ENCODE peak calls at places on chromosomes 6 and 20, in four cellular contexts. One of them, this sample, is unnamed.

GRCh38 chr20:17964073-17964472 is 4.5 kb downstream of the SNX5 start:
- DNase-seq in fibroblast of pulmonary artery: no peak
- DNase-seq in gastrocnemius medialis: no peak
- DNase-seq in foreskin fibroblast: no peak
- DNase-seq in this sample: no peak

GRCh38 chr6:14180609-14181008 is 63.0 kb downstream of the CD83 start:
- DNase-seq in fibroblast of pulmonary artery: no peak
- DNase-seq in gastrocnemius medialis: no peak
- DNase-seq in foreskin fibroblast: no peak
- DNase-seq in this sample: no peak

GRCh38 chr6:134849920-134850447 is 99.9 kb downstream of the ALDH8A1 start:
- DNase-seq in fibroblast of pulmonary artery: no peak
- DNase-seq in gastrocnemius medialis: no peak
- DNase-seq in foreskin fibroblast: no peak
- DNase-seq in this sample: no peak

GRCh38 chr20:64130271-64130670 is 22.9 kb upstream of the NPBWR2 start:
- DNase-seq in fibroblast of pulmonary artery: no peak
- DNase-seq in gastrocnemius medialis: no peak
- DNase-seq in foreskin fibroblast: no peak
- DNase-seq in this sample: peak; percentile 12

GRCh38 chr6:89050155-89050554 is 30.4 kb upstream of the PNRC1 start:
- DNase-seq in fibroblast of pulmonary artery: peak; percentile 92
- DNase-seq in gastrocnemius medialis: peak; percentile 43
- DNase-seq in foreskin fibroblast: peak; percentile 23
- DNase-seq in this sample: no peak

GRCh38 chr20:3339076-3339475 is 68.4 kb downstream of the DNAAF9 start:
- DNase-seq in fibroblast of pulmonary artery: no peak
- DNase-seq in gastrocnemius medialis: no peak
- DNase-seq in foreskin fibroblast: no peak
- DNase-seq in this sample: no peak

GRCh38 chr6:104632565-104632964 is 227.2 kb downstream of the HACE1 start:
- DNase-seq in fibroblast of pulmonary artery: no peak
- DNase-seq in gastrocnemius medialis: no peak
- DNase-seq in foreskin fibroblast: no peak
- DNase-seq in this sample: no peak

GRCh38 chr6:40163924-40164323 is 229.7 kb upstream of the MOCS1 start:
- DNase-seq in fibroblast of pulmonary artery: no peak
- DNase-seq in gastrocnemius medialis: no peak
- DNase-seq in foreskin fibroblast: no peak
- DNase-seq in this sample: no peak

GRCh38 chr6:116244284-116244683 is 9.6 kb downstream of the TSPYL4 start:
- DNase-seq in fibroblast of pulmonary artery: no peak
- DNase-seq in gastrocnemius medialis: no peak
- DNase-seq in foreskin fibroblast: no peak
- DNase-seq in this sample: no peak

GRCh38 chr6:168133186-168133585 is 54.2 kb upstream of the FRMD1 start:
- DNase-seq in fibroblast of pulmonary artery: peak; percentile 66
- DNase-seq in gastrocnemius medialis: no peak
- DNase-seq in foreskin fibroblast: peak; percentile 51
- DNase-seq in this sample: no peak
- H3K4me3 ChIP-seq in fibroblast of pulmonary artery: no peak overlapping the region
- H3K4me3 ChIP-seq in gastrocnemius medialis: peak overlapping the region; percentile 49
- H3K4me3 ChIP-seq in foreskin fibroblast: peak overlapping the region; percentile 39
- H3K4me3 ChIP-seq in this sample: peak overlapping the region; percentile 57

GRCh38 chr6:158506577-158506976 is 53.3 kb upstream of the TMEM181 start:
- DNase-seq in fibroblast of pulmonary artery: peak; percentile 13
- DNase-seq in gastrocnemius medialis: no peak
- DNase-seq in foreskin fibroblast: no peak
- DNase-seq in this sample: no peak
- TF ChIP-seq CTCF in fibroblast of pulmonary artery: peak; percentile 30
- TF ChIP-seq CTCF in gastrocnemius medialis: no peak
- TF ChIP-seq CTCF in foreskin fibroblast: peak; percentile 7
- TF ChIP-seq CTCF in this sample: no peak

GRCh38 chr6:5086294-5086890 is 1.3 kb downstream of the PPP1R3G start:
- DNase-seq in fibroblast of pulmonary artery: no peak
- DNase-seq in gastrocnemius medialis: no peak
- DNase-seq in foreskin fibroblast: no peak
- DNase-seq in this sample: no peak
- H3K4me3 ChIP-seq in fibroblast of pulmonary artery: peak overlapping the region; percentile 10
- H3K4me3 ChIP-seq in gastrocnemius medialis: peak overlapping the region; percentile 65
- H3K4me3 ChIP-seq in foreskin fibroblast: peak overlapping the region; percentile 69
- H3K4me3 ChIP-seq in this sample: peak overlapping the region; percentile 70

DNA sequence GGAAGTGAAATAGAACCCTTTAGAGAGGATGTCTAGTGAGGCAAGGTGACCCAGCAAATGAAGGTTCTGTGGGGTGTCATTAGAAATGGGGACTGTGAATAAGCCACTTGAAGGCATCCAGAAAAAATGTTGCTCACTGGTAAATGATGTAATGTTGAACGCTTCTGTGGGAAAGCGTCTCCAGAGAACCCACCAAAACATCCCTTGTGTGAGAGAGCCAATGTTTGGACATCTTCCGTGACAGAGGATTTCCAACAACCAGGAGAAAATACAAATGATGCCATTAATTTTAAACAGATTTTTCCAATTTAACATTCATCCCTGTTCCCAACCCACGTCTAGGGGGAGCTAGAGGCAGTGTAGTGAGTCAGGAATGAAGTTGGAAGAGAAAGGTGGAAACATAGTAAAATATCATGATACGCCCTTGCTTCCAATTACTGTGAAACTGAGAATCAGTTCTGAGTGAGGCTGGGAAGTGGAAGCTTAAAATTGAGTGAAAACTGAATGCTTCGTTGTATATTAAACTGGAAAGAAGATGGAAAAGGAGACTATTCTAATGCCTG is 584.2 kb downstream of the CD109 start:
- DNase-seq in fibroblast of pulmonary artery: no peak
- DNase-seq in gastrocnemius medialis: no peak
- DNase-seq in foreskin fibroblast: no peak
- DNase-seq in this sample: no peak
- TF ChIP-seq CTCF in fibroblast of pulmonary artery: peak; percentile 29
- TF ChIP-seq CTCF in gastrocnemius medialis: no peak
- TF ChIP-seq CTCF in foreskin fibroblast: peak; percentile 34
- TF ChIP-seq CTCF in this sample: no peak

GRCh38 chr6:119346914-119347313 is 2.6 kb downstream of the MAN1A1 start:
- DNase-seq in fibroblast of pulmonary artery: no peak
- DNase-seq in gastrocnemius medialis: no peak
- DNase-seq in foreskin fibroblast: no peak
- DNase-seq in this sample: no peak

GRCh38 chr6:119348308-119349040 is 1.1 kb downstream of the MAN1A1 start:
- DNase-seq in fibroblast of pulmonary artery: no peak
- DNase-seq in gastrocnemius medialis: no peak
- DNase-seq in foreskin fibroblast: no peak
- DNase-seq in this sample: peak; percentile 68

GRCh38 chr6:119345114-119345513 is 4.4 kb downstream of the MAN1A1 start:
- DNase-seq in fibroblast of pulmonary artery: no peak
- DNase-seq in gastrocnemius medialis: no peak
- DNase-seq in foreskin fibroblast: no peak
- DNase-seq in this sample: no peak

GRCh38 chr6:119347466-119348307 is 1.9 kb downstream of the MAN1A1 start:
- DNase-seq in fibroblast of pulmonary artery: no peak
- DNase-seq in gastrocnemius medialis: peak; percentile 17
- DNase-seq in foreskin fibroblast: no peak
- DNase-seq in this sample: peak; percentile 26

DNA sequence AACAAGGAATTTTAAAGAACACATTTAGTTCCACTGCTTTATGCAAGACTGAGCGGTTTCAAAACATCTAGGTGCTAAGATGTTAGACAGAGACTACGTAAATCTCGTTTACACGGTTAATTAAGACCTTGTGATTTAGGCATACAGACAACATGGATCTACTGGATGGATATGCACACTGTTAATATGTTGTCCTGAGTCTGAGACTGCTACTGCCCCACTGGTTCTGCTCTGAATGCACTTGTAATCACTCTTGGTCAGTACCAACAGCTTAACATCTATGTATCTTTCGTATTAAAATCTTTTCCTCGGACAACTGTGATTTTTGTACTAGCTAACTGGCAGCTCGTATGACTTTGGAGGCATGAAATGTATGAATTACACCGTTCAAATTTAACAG is 3.1 kb downstream of the MAN1A1 start:
- DNase-seq in fibroblast of pulmonary artery: no peak
- DNase-seq in gastrocnemius medialis: no peak
- DNase-seq in foreskin fibroblast: no peak
- DNase-seq in this sample: no peak
- H3K4me3 ChIP-seq in fibroblast of pulmonary artery: peak overlapping the region; percentile 90
- H3K4me3 ChIP-seq in gastrocnemius medialis: peak overlapping the region; percentile 75
- H3K4me3 ChIP-seq in foreskin fibroblast: peak overlapping the region; percentile 94
- H3K4me3 ChIP-seq in this sample: peak overlapping the region; percentile 98

DNA sequence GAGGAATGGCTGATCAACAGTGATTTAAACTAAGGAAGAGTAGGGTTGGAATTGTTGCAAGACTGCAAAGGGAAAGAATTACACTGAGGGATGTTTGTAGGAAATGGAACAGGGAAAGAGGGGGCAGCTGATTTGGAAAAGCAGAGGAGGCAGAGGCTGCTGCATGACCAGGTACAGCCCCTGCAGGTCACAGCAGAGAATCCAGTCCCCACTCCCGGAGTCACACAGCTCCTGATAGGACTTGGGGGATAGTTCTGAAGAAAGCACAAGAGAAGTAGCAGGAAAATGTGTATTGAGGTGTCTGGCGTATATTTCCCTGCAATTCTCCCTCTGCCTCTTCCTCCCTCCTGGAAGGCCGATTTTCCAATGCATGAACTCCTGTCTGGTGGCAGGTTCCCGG is 92.5 kb upstream of the PDE10A start:
- DNase-seq in fibroblast of pulmonary artery: no peak
- DNase-seq in gastrocnemius medialis: no peak
- DNase-seq in foreskin fibroblast: no peak
- DNase-seq in this sample: no peak
- TF ChIP-seq CTCF in fibroblast of pulmonary artery: no peak
- TF ChIP-seq CTCF in gastrocnemius medialis: no peak
- TF ChIP-seq CTCF in foreskin fibroblast: no peak
- TF ChIP-seq CTCF in this sample: no peak

This sample was measured in ascending aorta.